ENCODE peak calls at places on chromosome 2, in ten cellular contexts. L, Y, T, M, G, B, R, H, O and I are unnamed samples.

GRCh38 chr2:161228511-161229240 is 68.4 kb downstream of the TANK start:
- DNase-seq in L (no peak), Y (no peak), T (no peak), M (no peak), G (no peak), B (no peak), R (no peak), H (no peak), O (no peak), I (no peak)

GRCh38 chr2:23703583-23704385 is 223.1 kb downstream of the ATAD2B start:
- DNase-seq in L (no peak), Y (no peak), T (no peak), M (no peak), G (no peak), B (no peak), R (no peak), H (no peak), O (no peak), I (no peak)

GRCh38 chr2:42331569-42332284 is 29.3 kb downstream of the COX7A2L start:
- DNase-seq in L (no peak), Y (peak; percentile 35), T (no peak), M (no peak), G (no peak), B (no peak), R (no peak), H (no peak), O (no peak), I (no peak)

GRCh38 chr2:230974096-230974913 is 21.6 kb upstream of the SPATA3 start:
- DNase-seq in L (peak; percentile 26), Y (peak; percentile 67), T (no peak), M (no peak), G (no peak), B (peak; percentile 56), R (peak; percentile 12), H (no peak), O (no peak), I (no peak)

GRCh38 chr2:84817239-84817655 is 63.6 kb downstream of the TRABD2A start:
- DNase-seq in L (no peak), Y (no peak), T (no peak), M (no peak), G (no peak), B (no peak), R (no peak), H (no peak), O (no peak), I (no peak)

GRCh38 chr2:232375164-232375563 is 3.4 kb upstream of the ALPP start:
- DNase-seq in L (no peak), Y (no peak), T (no peak), M (no peak), G (no peak), B (no peak), R (no peak), H (no peak), O (no peak), I (no peak)

GRCh38 chr2:82731824-82732223 is 1727.3 kb downstream of the SUCLG1 start:
- DNase-seq in L (no peak), Y (no peak), T (no peak), M (no peak), G (no peak), B (no peak), R (no peak), H (no peak), O (no peak), I (no peak)

GRCh38 chr2:25314514-25315315 is 27.0 kb downstream of the DNMT3A start:
- DNase-seq in L (peak; percentile 53), Y (peak; percentile 52), T (peak; percentile 90), M (no peak), G (peak; percentile 93), B (no peak), R (no peak), H (no peak), O (peak; percentile 48), I (peak; percentile 68)

GRCh38 chr2:96853321-96853720 is 4.5 kb downstream of the ANKRD39 start:
- DNase-seq in L (no peak), Y (no peak), T (no peak), M (no peak), G (peak; percentile 69), B (no peak), R (no peak), H (no peak), O (no peak), I (no peak)

GRCh38 chr2:24262571-24262970 is 87.7 kb downstream of the FAM228A start:
- DNase-seq in L (no peak), Y (no peak), T (no peak), M (no peak), G (no peak), B (no peak), R (peak; percentile 26), H (no peak), O (no peak), I (no peak)

GRCh38 chr2:60604665-60605064 is 51.2 kb upstream of the BCL11A start:
- DNase-seq in L (no peak), Y (no peak), T (no peak), M (no peak), G (no peak), B (no peak), R (no peak), H (no peak), O (no peak), I (no peak)

GRCh38 chr2:223969856-223970255 is 12.6 kb downstream of the MRPL44 start:
- DNase-seq in L (no peak), Y (no peak), T (no peak), M (no peak), G (no peak), B (no peak), R (no peak), H (no peak), O (no peak), I (no peak)

GRCh38 chr2:181420259-181421130 is 36.7 kb upstream of the ITGA4 start:
- DNase-seq in L (no peak), Y (no peak), T (no peak), M (no peak), G (no peak), B (no peak), R (no peak), H (no peak), O (no peak), I (no peak)

DNA sequence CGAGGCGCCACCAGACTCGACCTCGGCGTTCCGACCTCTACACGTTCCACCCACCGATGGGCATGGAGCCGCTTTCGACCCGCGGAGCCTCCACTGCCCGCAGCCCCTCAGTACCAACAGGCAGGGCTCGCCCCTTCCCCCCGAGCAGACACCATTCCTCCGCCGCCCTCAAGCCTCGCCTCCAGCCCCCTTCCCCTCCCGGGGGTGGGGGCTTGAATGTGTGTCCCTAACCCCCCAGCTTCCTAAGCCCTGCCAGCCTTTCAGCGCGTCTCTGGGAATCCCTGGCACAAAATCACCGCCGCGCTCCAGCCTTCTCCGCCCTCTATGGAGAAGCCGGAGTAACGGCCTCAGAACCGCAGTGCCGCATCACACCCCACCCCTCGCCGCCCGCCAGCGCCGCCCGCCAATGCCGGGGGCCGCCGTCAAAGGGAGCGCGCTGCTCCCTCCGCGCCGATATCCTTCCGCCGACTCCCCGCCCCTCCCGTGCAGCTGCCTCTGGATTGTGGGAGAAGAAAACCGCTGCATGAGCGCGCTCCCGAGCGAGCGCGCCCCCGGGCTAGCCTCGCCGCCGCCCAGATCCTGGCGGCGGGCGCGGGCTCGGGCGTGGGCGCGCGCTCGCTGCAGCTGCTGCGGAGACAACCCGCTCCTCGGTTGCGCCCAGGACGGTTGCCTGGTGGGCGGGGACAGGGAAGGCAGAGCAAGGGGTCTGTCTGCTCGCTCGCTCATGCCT is at the start of gene CCDC88A:
- DNase-seq in L (peak; percentile 93), Y (peak; percentile 98), T (peak; percentile 96), M (peak; percentile 92), G (peak; percentile 98), B (peak; percentile 51), R (peak; percentile 89), H (peak; percentile 91), O (peak; percentile 95), I (peak; percentile 92)
- TF ChIP-seq CTCF in L (peak; percentile 22), Y (peak; percentile 17), T (peak; percentile 23), M (peak; percentile 65), G (no peak), B (no peak), R (peak; percentile 5), H (peak; percentile 10), O (no peak), I (no peak)

DNA sequence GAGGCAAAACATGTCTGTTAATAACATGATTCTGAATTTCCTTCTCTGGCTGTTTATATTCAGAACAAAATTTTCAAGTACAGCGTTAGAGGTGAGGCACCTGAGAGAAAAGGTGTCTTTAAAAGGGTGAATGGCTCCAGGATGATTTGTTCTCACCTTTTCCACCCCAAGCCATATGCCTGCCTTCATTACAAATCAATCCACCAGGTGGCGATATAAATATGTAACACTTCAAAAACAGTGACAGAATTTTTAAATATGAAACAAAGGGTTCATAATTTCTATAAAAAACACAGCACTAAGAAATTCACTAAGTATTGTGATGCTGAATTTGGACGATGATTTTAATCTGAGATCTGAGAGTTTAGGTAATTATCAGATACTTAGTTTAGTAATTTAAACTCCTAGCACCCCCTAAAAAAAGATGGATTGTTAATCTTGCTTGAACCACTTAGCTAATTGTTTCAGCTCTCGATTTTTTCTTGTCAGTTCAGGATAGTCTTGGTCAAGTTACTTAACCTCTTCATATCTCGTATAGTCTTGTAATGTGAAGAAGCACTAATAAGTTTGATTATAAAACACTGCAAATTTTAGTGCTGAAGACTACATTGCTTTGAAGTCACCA is 528.8 kb downstream of the CPS1 start:
- DNase-seq in L (no peak), Y (peak; percentile 62), T (no peak), M (no peak), G (no peak), B (no peak), R (no peak), H (peak; percentile 44), O (no peak), I (no peak)
- TF ChIP-seq CTCF in L (peak; percentile 48), Y (peak; percentile 68), T (peak; percentile 53), M (peak; percentile 76), G (peak; percentile 34), B (peak; percentile 42), R (no peak), H (peak; percentile 45), O (peak; percentile 76), I (peak; percentile 39)

DNA sequence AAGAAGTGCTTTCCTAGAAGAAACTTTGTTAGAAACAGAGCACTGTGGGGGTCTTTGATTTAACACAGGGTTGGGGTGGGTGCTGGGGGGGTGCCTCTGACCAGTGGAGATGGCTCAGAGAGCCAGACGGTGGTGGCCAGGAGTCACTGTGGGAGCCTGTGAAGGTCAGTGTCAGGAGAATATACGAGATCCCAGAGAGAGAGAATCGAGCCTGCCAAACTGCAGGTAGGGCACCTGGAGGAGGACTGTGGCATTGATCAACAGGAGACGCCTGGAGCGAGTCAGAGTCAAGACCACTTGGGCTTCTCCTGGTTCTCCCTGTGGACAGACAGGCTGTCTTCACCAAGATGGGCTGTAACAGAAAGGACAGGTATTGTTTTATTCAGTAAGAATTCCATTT is 136.5 kb upstream of the TWIST2 start:
- DNase-seq in L (no peak), Y (no peak), T (no peak), M (no peak), G (no peak), B (no peak), R (no peak), H (no peak), O (no peak), I (no peak)
- TF ChIP-seq CTCF in L (no peak), Y (no peak), T (no peak), M (no peak), G (no peak), B (no peak), R (no peak), H (no peak), O (no peak), I (no peak)

DNA sequence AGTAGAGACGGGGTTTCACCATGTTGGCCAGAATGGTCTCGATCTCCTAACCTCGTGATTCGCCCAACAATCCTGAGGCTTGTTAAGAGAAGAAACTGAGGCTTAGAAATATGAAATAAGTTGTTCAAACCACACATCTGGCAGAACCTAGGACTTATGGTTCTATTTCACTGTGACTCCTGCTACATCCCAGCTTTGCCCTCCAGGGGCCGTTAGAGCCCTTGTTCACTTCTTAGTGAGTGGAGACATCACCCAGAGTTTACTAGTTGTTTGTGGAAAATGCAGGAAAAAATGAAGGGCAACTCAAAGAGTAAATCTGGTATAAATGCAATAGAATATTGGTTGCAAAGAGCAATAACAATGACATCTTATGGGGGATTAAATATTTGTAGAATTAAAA is 43.9 kb downstream of the MARCHF4 start:
- DNase-seq in L (no peak), Y (peak; percentile 59), T (no peak), M (no peak), G (no peak), B (no peak), R (no peak), H (no peak), O (no peak), I (no peak)
- TF ChIP-seq CTCF in L (no peak), Y (peak; percentile 65), T (no peak), M (no peak), G (no peak), B (no peak), R (peak; percentile 37), H (peak; percentile 18), O (no peak), I (no peak)